ENCODE peak calls at places on chromosomes 3 and 15, in five cellular contexts. One of them, this sample, is unnamed.

GRCh38 chr3:147318900-147319299 is 87.4 kb downstream of the ZIC4 start:
- DNase-seq in germinal center: no peak
- DNase-seq in stimulated activated CD8-positive, alpha-beta memory T cell treated with anti-CD3 and anti-CD28 coated beads, Interleukin-4, amount 100 ng/mL, for 4 hours: no peak
- DNase-seq in posterior cingulate gyrus: no peak
- DNase-seq in cardiac muscle cell: no peak
- DNase-seq in this sample: no peak

GRCh38 chr3:110067527-110067926 is 730.2 kb upstream of the DPPA4 start:
- DNase-seq in stimulated activated CD8-positive, alpha-beta memory T cell treated with anti-CD3 and anti-CD28 coated beads, Interleukin-4, amount 100 ng/mL, for 4 hours: no peak
- DNase-seq in posterior cingulate gyrus: no peak
- DNase-seq in cardiac muscle cell: no peak
- DNase-seq in germinal center: no peak
- DNase-seq in this sample: no peak

GRCh38 chr15:66876731-66877545 is 174.9 kb downstream of the SMAD6 start:
- DNase-seq in germinal center: no peak
- DNase-seq in stimulated activated CD8-positive, alpha-beta memory T cell treated with anti-CD3 and anti-CD28 coated beads, Interleukin-4, amount 100 ng/mL, for 4 hours: no peak
- DNase-seq in cardiac muscle cell: no peak
- DNase-seq in posterior cingulate gyrus: no peak
- DNase-seq in this sample: no peak

GRCh38 chr3:183581496-183582155 is 26.1 kb upstream of the KLHL6 start:
- DNase-seq in cardiac muscle cell: no peak
- DNase-seq in germinal center: no peak
- DNase-seq in posterior cingulate gyrus: no peak
- DNase-seq in stimulated activated CD8-positive, alpha-beta memory T cell treated with anti-CD3 and anti-CD28 coated beads, Interleukin-4, amount 100 ng/mL, for 4 hours: no peak
- DNase-seq in this sample: no peak

GRCh38 chr15:38541046-38541445 is 23.6 kb downstream of the RASGRP1 start:
- DNase-seq in posterior cingulate gyrus: no peak
- DNase-seq in cardiac muscle cell: no peak
- DNase-seq in germinal center: no peak
- DNase-seq in stimulated activated CD8-positive, alpha-beta memory T cell treated with anti-CD3 and anti-CD28 coated beads, Interleukin-4, amount 100 ng/mL, for 4 hours: no peak
- DNase-seq in this sample: no peak

GRCh38 chr3:118272976-118273375 is 761.7 kb downstream of the IGSF11 start:
- DNase-seq in germinal center: no peak
- DNase-seq in stimulated activated CD8-positive, alpha-beta memory T cell treated with anti-CD3 and anti-CD28 coated beads, Interleukin-4, amount 100 ng/mL, for 4 hours: no peak
- DNase-seq in cardiac muscle cell: no peak
- DNase-seq in posterior cingulate gyrus: no peak
- DNase-seq in this sample: no peak

GRCh38 chr3:89889386-89889785 is 782.0 kb downstream of the EPHA3 start:
- DNase-seq in cardiac muscle cell: no peak
- DNase-seq in germinal center: no peak
- DNase-seq in stimulated activated CD8-positive, alpha-beta memory T cell treated with anti-CD3 and anti-CD28 coated beads, Interleukin-4, amount 100 ng/mL, for 4 hours: no peak
- DNase-seq in posterior cingulate gyrus: no peak
- DNase-seq in this sample: no peak

GRCh38 chr3:138371070-138371950 is 22.9 kb downstream of the MRAS start:
- DNase-seq in stimulated activated CD8-positive, alpha-beta memory T cell treated with anti-CD3 and anti-CD28 coated beads, Interleukin-4, amount 100 ng/mL, for 4 hours: no peak
- DNase-seq in posterior cingulate gyrus: no peak
- DNase-seq in germinal center: peak
- DNase-seq in cardiac muscle cell: no peak
- DNase-seq in this sample: peak

GRCh38 chr15:54605556-54605955 is 591.2 kb downstream of the RSL24D1 start:
- DNase-seq in cardiac muscle cell: no peak
- DNase-seq in germinal center: no peak
- DNase-seq in stimulated activated CD8-positive, alpha-beta memory T cell treated with anti-CD3 and anti-CD28 coated beads, Interleukin-4, amount 100 ng/mL, for 4 hours: no peak
- DNase-seq in posterior cingulate gyrus: no peak
- DNase-seq in this sample: no peak

GRCh38 chr3:11543141-11543947 is 100.4 kb downstream of the VGLL4 start:
- DNase-seq in stimulated activated CD8-positive, alpha-beta memory T cell treated with anti-CD3 and anti-CD28 coated beads, Interleukin-4, amount 100 ng/mL, for 4 hours: no peak
- DNase-seq in germinal center: no peak
- DNase-seq in cardiac muscle cell: no peak
- DNase-seq in posterior cingulate gyrus: peak
- DNase-seq in this sample: no peak

GRCh38 chr3:12155833-12156232 is 2.9 kb downstream of the TIMP4 start:
- DNase-seq in cardiac muscle cell: peak
- DNase-seq in stimulated activated CD8-positive, alpha-beta memory T cell treated with anti-CD3 and anti-CD28 coated beads, Interleukin-4, amount 100 ng/mL, for 4 hours: no peak
- DNase-seq in germinal center: no peak
- DNase-seq in posterior cingulate gyrus: no peak
- DNase-seq in this sample: no peak

This sample was measured in GM13977.